ENCODE peak calls at places on chromosomes 13 and 19, in ten cellular contexts. U is hypothalamus, H is ELR, A is T-helper 1 cell, F is neural progenitor cell, Q is AG09309, P is keratinocyte, N is A673, K is NCI-H1436, G is AG04449. Z is an unnamed sample.

GRCh38 chr19:19627716-19628498 is at the start of gene LPAR2:
- DNase-seq in U (no peak), H (no peak), A (peak; percentile 76), F (peak; percentile 86), Q (no peak), P (peak; percentile 40), N (peak; percentile 55), K (peak; percentile 67), G (no peak), Z (peak; percentile 56)

GRCh38 chr19:46725036-46725820 is 8.3 kb upstream of the PRKD2 start:
- DNase-seq in U (no peak), H (no peak), A (no peak), F (no peak), Q (no peak), P (no peak), N (no peak), K (no peak), G (no peak), Z (no peak)

GRCh38 chr13:38637576-38637975 is 49.3 kb upstream of the FREM2 start:
- DNase-seq in U (no peak), H (no peak), A (no peak), F (no peak), Q (no peak), P (no peak), N (no peak), K (no peak), G (no peak), Z (no peak)

GRCh38 chr13:46595918-46596315 is 42.9 kb downstream of the LRCH1 start:
- DNase-seq in U (no peak), H (no peak), A (no peak), F (no peak), Q (no peak), P (no peak), N (no peak), K (no peak), G (no peak), Z (no peak)

GRCh38 chr19:54541712-54542111 is 31.9 kb upstream of the LILRA2 start:
- DNase-seq in U (no peak), H (no peak), A (no peak), F (no peak), Q (no peak), P (no peak), N (no peak), K (no peak), G (no peak), Z (no peak)

GRCh38 chr13:23960566-23961156 is 63.4 kb upstream of the C1QTNF9B start:
- DNase-seq in U (no peak), H (peak; percentile 73), A (no peak), F (peak; percentile 57), Q (no peak), P (no peak), N (peak; percentile 57), K (no peak), G (no peak), Z (no peak)

GRCh38 chr13:20993661-20994440 is 67.5 kb downstream of the LATS2 start:
- DNase-seq in U (no peak), H (peak; percentile 91), A (no peak), F (no peak), Q (peak; percentile 88), P (no peak), N (no peak), K (no peak), G (peak; percentile 31), Z (no peak)

GRCh38 chr13:43766766-43767165 is 20.0 kb downstream of the ENOX1 start:
- DNase-seq in U (no peak), H (no peak), A (no peak), F (no peak), Q (no peak), P (no peak), N (no peak), K (no peak), G (no peak), Z (peak; percentile 53)

GRCh38 chr13:44629465-44630183 is 53.5 kb upstream of the TSC22D1 start:
- DNase-seq in U (no peak), H (peak; percentile 6), A (no peak), F (no peak), Q (peak; percentile 64), P (no peak), N (no peak), K (no peak), G (peak; percentile 58), Z (no peak)

GRCh38 chr13:113475280-113475679 is 15.2 kb downstream of the DCUN1D2 start:
- DNase-seq in U (no peak), H (no peak), A (no peak), F (no peak), Q (no peak), P (no peak), N (no peak), K (no peak), G (no peak), Z (no peak)